ENCODE peak calls at places on chromosomes 7 and 10, in seven cellular contexts. R is adrenal gland, M is pancreas, Z is tibial nerve, N is neural progenitor cell, G is spleen, K is fibroblast of lung. L is an unnamed sample. For H3K9me3, the result is how much of the 10 kb centered on the place peaks cover.

GRCh38 chr7:103524042-103524907 is 78.3 kb upstream of the SLC26A5 start:
- DNase-seq in R (peak), M (no peak), Z (no peak), N (peak), G (no peak), K (peak), L (peak)

GRCh38 chr10:25843551-25844170 is 90.4 kb upstream of the MYO3A start:
- DNase-seq in R (peak), M (no peak), Z (no peak), N (no peak), G (no peak), K (no peak), L (no peak)

GRCh38 chr10:7337431-7338171 is 73.2 kb downstream of the SFMBT2 start:
- DNase-seq in R (peak), M (no peak), Z (no peak), N (no peak), G (no peak), K (no peak), L (no peak)

GRCh38 chr7:24756989-24757798 is at the start of gene GSDME:
- DNase-seq in R (peak), M (peak), Z (no peak), N (peak), G (peak), K (peak), L (peak)

GRCh38 chr7:25952277-25953057 is 199.5 kb upstream of the NFE2L3 start:
- DNase-seq in R (no peak), M (peak), Z (no peak), N (no peak), G (no peak), K (no peak), L (no peak)

GRCh38 chr7:132065193-132065972 is 509.0 kb upstream of the PODXL start:
- DNase-seq in R (peak), M (no peak), Z (peak), N (no peak), G (no peak), K (peak), L (peak)

GRCh38 chr7:134278502-134279153 is 38.1 kb downstream of the SLC35B4 start:
- DNase-seq in R (no peak), M (no peak), Z (no peak), N (no peak), G (no peak), K (no peak), L (no peak)

GRCh38 chr10:3881622-3882021 is 96.6 kb upstream of the KLF6 start:
- DNase-seq in R (no peak), M (no peak), Z (no peak), N (no peak), G (no peak), K (no peak), L (no peak)

GRCh38 chr10:104120903-104121484 is 977 bp upstream of the SFR1 start:
- DNase-seq in R (peak), M (peak), Z (peak), N (peak), G (peak), K (peak), L (peak)

GRCh38 chr7:138170959-138171703 is 94.9 kb downstream of the AKR1D1 start:
- DNase-seq in R (no peak), M (no peak), Z (no peak), N (no peak), G (no peak), K (no peak), L (no peak)

GRCh38 chr7:138167222-138167621 is 91.0 kb downstream of the AKR1D1 start:
- DNase-seq in R (no peak), M (no peak), Z (no peak), N (no peak), G (no peak), K (no peak), L (no peak)

GRCh38 chr7:138167869-138168296 is 91.6 kb downstream of the AKR1D1 start:
- DNase-seq in R (no peak), M (no peak), Z (no peak), N (no peak), G (no peak), K (no peak), L (no peak)

GRCh38 chr7:138169441-138169851 is 93.2 kb downstream of the AKR1D1 start:
- DNase-seq in R (no peak), M (no peak), Z (no peak), N (peak), G (no peak), K (no peak), L (no peak)

GRCh38 chr7:138170298-138170697 is 94.0 kb downstream of the AKR1D1 start:
- DNase-seq in R (no peak), M (no peak), Z (no peak), N (peak), G (no peak), K (no peak), L (no peak)
- H3K27ac ChIP-seq in R (no peak), M (no peak), Z (no peak), N (peak), G (no peak), K (no peak), L (no peak)

DNA sequence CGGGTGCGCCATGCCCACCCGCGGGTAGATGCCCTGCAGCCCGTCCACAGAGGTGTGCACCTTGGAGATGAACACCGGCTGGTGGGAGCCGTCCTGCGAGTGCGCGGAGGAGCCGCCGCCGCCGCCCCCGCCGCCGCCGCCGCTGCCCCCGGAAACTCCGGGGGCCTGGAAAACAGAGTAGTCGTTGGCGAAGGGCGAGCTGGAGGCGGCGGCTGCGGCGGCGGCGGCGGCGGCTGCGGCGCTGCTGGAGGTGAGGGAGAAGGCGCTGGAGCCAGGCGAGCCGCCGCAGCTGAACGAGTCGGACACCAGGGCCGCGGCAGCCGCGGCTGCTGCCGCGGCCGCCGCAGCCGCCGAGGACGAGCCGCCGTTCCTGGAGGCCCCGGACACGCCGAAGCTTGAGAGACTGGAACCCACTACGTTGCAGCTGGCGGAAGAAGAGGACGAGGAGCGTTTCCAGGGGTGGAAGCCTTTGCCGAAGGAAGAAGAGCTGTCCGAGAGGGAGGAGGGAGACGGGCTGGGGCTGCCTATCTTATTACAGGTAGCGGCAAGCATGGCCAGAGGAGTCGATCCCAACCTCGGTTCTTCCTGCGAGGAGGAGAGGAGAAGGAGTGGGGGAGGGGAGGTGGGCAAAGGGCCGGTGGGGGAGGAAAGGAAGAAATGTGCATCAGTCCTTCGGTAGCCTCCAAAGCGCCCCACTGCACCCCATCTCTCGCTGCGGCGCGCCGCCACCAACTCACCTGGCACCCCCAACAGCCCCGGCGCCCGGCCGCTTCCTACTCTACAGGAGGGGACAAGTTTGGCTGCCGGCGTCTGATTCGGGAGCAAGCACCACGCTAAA is 1.3 kb downstream of the SP8 start:
- DNase-seq in R (no peak), M (no peak), Z (no peak), N (peak), G (no peak), K (no peak), L (no peak)
- TF ChIP-seq CTCF in R (no peak), M (no peak), Z (no peak), N (no peak), G (no peak), K (no peak), L (no peak)

DNA sequence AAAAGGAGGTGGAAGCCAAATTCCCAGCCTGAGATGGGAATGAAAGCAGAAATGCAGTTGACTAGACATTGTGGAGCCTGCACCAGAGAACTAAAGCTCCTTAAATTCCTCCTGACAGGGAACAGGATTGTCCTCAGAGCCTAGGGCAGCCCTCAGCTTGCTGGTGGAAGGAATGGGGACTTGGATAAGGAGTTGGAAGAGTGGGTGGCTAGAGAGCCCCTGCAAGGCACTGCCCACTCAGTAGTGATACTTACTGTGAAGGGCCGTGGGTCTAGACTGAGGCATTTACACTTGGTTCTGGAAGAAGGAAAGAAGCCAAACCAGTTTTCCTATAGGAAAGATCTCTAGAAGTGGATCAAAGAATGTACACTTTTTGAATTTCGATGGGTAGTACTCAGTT is 117.6 kb downstream of the PLCE1 start:
- DNase-seq in R (no peak), M (no peak), Z (no peak), N (no peak), G (no peak), K (no peak), L (no peak)
- H3K9me3 ChIP-seq in R (under half), M (under half), Z (under half), N (under half), G (under half), K (under half), L (under half)

GRCh38 chr7:107196834-107197610 is 28.2 kb downstream of the HBP1 start:
- DNase-seq in R (no peak), M (no peak), Z (no peak), N (no peak), G (no peak), K (no peak), L (no peak)
- H3K27ac ChIP-seq in R (no peak), M (no peak), Z (no peak), N (no peak), G (no peak), K (no peak), L (no peak)

GRCh38 chr7:121985476-121985875 is 112.5 kb downstream of the PTPRZ1 start:
- DNase-seq in R (no peak), M (no peak), Z (no peak), N (no peak), G (no peak), K (no peak), L (no peak)
- TF ChIP-seq CTCF in R (no peak), M (no peak), Z (no peak), N (peak), G (no peak), K (no peak), L (no peak)

DNA sequence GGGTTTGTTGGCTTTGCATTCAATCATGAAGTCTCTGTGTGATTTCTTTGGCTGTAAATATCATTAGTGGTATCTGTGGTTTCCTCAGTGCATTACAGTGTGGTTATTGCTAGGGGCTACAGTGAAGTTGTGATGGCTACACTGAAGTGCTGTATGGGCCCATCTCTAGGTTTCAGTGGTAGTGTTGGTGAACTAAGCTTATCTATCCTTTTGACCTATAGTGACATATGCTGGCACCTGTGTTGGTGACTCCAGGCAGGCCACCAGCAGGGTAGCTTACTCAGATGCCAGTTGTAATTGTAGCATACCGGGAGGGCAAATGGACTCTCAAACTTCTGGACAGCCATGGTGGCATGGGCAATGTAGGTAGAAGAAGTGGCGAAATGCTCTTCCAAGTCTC is 219.0 kb downstream of the ANKRD30A start:
- DNase-seq in R (no peak), M (no peak), Z (no peak), N (no peak), G (no peak), K (no peak), L (no peak)
- H3K9me3 ChIP-seq in R (under half), M (under half), Z (under half), N (under half), G (half or more), K (under half), L (under half)

GRCh38 chr7:71612011-71612410 is 480.1 kb downstream of the GALNT17 start:
- DNase-seq in R (no peak), M (no peak), Z (no peak), N (no peak), G (no peak), K (no peak), L (no peak)
- H3K27ac ChIP-seq in R (no peak), M (no peak), Z (peak), N (no peak), G (no peak), K (no peak), L (no peak)

DNA sequence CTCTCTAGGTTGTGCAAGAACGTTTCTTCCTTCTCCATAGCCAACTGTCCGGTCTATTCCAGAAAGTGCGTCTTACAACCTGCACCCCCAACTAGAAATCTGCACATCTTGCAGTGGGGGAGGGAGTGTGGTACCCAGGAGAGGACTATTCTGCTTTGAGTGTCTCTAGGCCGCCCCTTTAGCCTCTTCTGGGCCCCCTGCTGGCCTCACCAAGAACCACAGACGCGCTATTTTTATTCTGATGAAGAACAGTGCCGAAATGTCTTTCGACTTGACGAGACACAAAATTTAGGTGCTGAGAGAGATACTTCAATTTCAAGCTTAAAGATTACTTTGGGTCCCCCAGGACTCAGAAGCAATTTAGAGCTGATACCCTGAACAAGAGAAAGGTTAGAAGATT is 1.0 kb downstream of the CNPY1 start:
- DNase-seq in R (no peak), M (no peak), Z (no peak), N (no peak), G (no peak), K (no peak), L (no peak)
- TF ChIP-seq CTCF in R (no peak), M (no peak), Z (no peak), N (peak), G (no peak), K (no peak), L (no peak)

GRCh38 chr10:37654466-37654865 is 202.9 kb downstream of the ZNF248 start:
- DNase-seq in R (no peak), M (no peak), Z (no peak), N (no peak), G (no peak), K (no peak), L (no peak)
- H3K9me3 ChIP-seq in R (under half), M (under half), Z (half or more), N (under half), G (half or more), K (under half), L (under half)

L was measured in AG04450.